ENCODE peak calls at places on chromosome 4, in nine cellular contexts. F is hepatocyte, D is AG10803, B is cardiac muscle cell, L is PC-3, Q is lower leg skin, A is GM12864, W is transverse colon, I is choroid plexus epithelial cell. T is an unnamed sample.

GRCh38 chr4:155899891-155900290 is 3.6 kb upstream of the TDO2 start:
- DNase-seq in F (no peak), D (no peak), B (peak; percentile 6), L (no peak), Q (no peak), A (no peak), W (no peak), I (peak; percentile 3), T (no peak)

GRCh38 chr4:55395529-55396304 is at the start of gene TMEM165:
- DNase-seq in F (peak; percentile 95), D (peak; percentile 82), B (peak; percentile 93), L (peak; percentile 94), Q (peak; percentile 87), A (peak; percentile 59), W (peak; percentile 97), I (peak; percentile 90), T (no peak)

GRCh38 chr4:154329939-154330338 is 161.7 kb downstream of the DCHS2 start:
- DNase-seq in F (peak; percentile 40), D (peak; percentile 75), B (no peak), L (no peak), Q (peak; percentile 70), A (no peak), W (peak; percentile 18), I (peak; percentile 20), T (no peak)

GRCh38 chr4:19776021-19776459 is 475.7 kb upstream of the SLIT2 start:
- DNase-seq in F (peak; percentile 8), D (peak; percentile 69), B (peak; percentile 17), L (peak; percentile 96), Q (no peak), A (no peak), W (no peak), I (peak; percentile 87), T (no peak)

GRCh38 chr4:124018383-124019317 is 622.1 kb downstream of the SPRY1 start:
- DNase-seq in F (peak; percentile 55), D (peak; percentile 86), B (peak; percentile 82), L (no peak), Q (peak; percentile 66), A (peak; percentile 51), W (peak; percentile 19), I (peak; percentile 73), T (peak; percentile 78)

GRCh38 chr4:89737888-89738287 is 99.1 kb downstream of the SNCA start:
- DNase-seq in F (peak; percentile 12), D (peak; percentile 58), B (no peak), L (peak; percentile 24), Q (no peak), A (no peak), W (no peak), I (no peak), T (no peak)

GRCh38 chr4:2141762-2142520 is 82.8 kb downstream of the NAT8L start:
- DNase-seq in F (no peak), D (no peak), B (no peak), L (no peak), Q (no peak), A (no peak), W (no peak), I (peak; percentile 18), T (no peak)

GRCh38 chr4:124019749-124020549 is 623.4 kb downstream of the SPRY1 start:
- DNase-seq in F (no peak), D (no peak), B (no peak), L (no peak), Q (peak; percentile 35), A (no peak), W (no peak), I (peak; percentile 79), T (no peak)

GRCh38 chr4:185925910-185926360 is 113.9 kb upstream of the SORBS2 start:
- DNase-seq in F (peak; percentile 35), D (no peak), B (peak; percentile 76), L (no peak), Q (no peak), A (no peak), W (no peak), I (no peak), T (no peak)

GRCh38 chr4:53196872-53197759 is 168.7 kb downstream of the SCFD2 start:
- DNase-seq in F (peak; percentile 84), D (peak; percentile 91), B (peak; percentile 79), L (peak; percentile 89), Q (no peak), A (peak; percentile 40), W (no peak), I (peak; percentile 95), T (peak; percentile 85)

GRCh38 chr4:55722132-55722531 is 86.0 kb upstream of the NMU start:
- DNase-seq in F (no peak), D (no peak), B (no peak), L (no peak), Q (no peak), A (no peak), W (no peak), I (no peak), T (no peak)

GRCh38 chr4:16830081-16830480 is 68.4 kb downstream of the LDB2 start:
- DNase-seq in F (no peak), D (no peak), B (no peak), L (no peak), Q (no peak), A (no peak), W (no peak), I (no peak), T (no peak)

GRCh38 chr4:128332086-128332485 is 44.5 kb upstream of the PGRMC2 start:
- DNase-seq in F (no peak), D (peak; percentile 64), B (no peak), L (no peak), Q (no peak), A (no peak), W (no peak), I (peak; percentile 27), T (no peak)

GRCh38 chr4:76272582-76272981 is 21.1 kb downstream of the FAM47E start:
- DNase-seq in F (no peak), D (no peak), B (no peak), L (no peak), Q (no peak), A (no peak), W (no peak), I (no peak), T (no peak)
- H3K4me3 ChIP-seq in F (no peak overlapping the region), D (no peak overlapping the region), B (no peak overlapping the region), L (no peak overlapping the region), Q (no peak overlapping the region), A (no peak overlapping the region), W (no peak overlapping the region), I (no peak overlapping the region), T (no peak overlapping the region)

GRCh38 chr4:71941001-71941400 is 90.8 kb upstream of the NPFFR2 start:
- DNase-seq in F (peak; percentile 52), D (peak; percentile 17), B (peak; percentile 66), L (peak; percentile 64), Q (no peak), A (no peak), W (peak; percentile 8), I (peak; percentile 4), T (no peak)
- TF ChIP-seq CTCF in F (peak; percentile 52), D (peak; percentile 48), B (peak; percentile 30), L (peak; percentile 85), Q (no peak), A (peak; percentile 35), W (peak; percentile 31), I (peak; percentile 27), T (peak; percentile 13)

GRCh38 chr4:176298664-176299063 is 21.1 kb upstream of the SPCS3 start:
- DNase-seq in F (no peak), D (no peak), B (no peak), L (no peak), Q (no peak), A (no peak), W (no peak), I (no peak), T (no peak)
- H3K4me3 ChIP-seq in F (no peak overlapping the region), D (no peak overlapping the region), B (no peak overlapping the region), L (no peak overlapping the region), Q (no peak overlapping the region), A (no peak overlapping the region), W (no peak overlapping the region), I (no peak overlapping the region), T (no peak overlapping the region)

GRCh38 chr4:37546586-37546985 is 139.6 kb downstream of the RELL1 start:
- DNase-seq in F (no peak), D (no peak), B (no peak), L (no peak), Q (no peak), A (no peak), W (no peak), I (no peak), T (no peak)

DNA sequence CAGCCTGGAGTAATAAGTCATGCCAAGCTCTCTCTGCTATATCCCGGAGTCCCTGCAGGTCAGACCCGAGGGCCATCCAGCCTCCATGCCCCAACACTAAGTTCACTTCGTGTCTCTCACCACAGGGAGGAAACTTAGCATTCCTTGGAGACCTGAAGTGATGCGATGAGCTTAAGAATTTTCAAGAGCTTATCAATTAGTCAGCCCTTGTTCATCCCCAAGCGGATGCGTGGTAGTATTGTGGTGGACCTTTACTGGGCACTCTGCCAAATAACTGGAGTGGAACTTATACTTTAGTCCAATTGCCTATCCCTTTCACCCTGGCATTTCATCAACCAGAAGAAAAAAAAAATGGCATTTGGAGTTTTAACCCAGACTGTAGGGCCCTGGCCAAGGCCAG is 137.2 kb downstream of the RELL1 start:
- DNase-seq in F (no peak), D (peak; percentile 39), B (no peak), L (peak; percentile 91), Q (no peak), A (no peak), W (no peak), I (peak; percentile 77), T (no peak)
- TF ChIP-seq CTCF in F (no peak), D (no peak), B (peak; percentile 13), L (no peak), Q (no peak), A (no peak), W (no peak), I (no peak), T (no peak)

DNA sequence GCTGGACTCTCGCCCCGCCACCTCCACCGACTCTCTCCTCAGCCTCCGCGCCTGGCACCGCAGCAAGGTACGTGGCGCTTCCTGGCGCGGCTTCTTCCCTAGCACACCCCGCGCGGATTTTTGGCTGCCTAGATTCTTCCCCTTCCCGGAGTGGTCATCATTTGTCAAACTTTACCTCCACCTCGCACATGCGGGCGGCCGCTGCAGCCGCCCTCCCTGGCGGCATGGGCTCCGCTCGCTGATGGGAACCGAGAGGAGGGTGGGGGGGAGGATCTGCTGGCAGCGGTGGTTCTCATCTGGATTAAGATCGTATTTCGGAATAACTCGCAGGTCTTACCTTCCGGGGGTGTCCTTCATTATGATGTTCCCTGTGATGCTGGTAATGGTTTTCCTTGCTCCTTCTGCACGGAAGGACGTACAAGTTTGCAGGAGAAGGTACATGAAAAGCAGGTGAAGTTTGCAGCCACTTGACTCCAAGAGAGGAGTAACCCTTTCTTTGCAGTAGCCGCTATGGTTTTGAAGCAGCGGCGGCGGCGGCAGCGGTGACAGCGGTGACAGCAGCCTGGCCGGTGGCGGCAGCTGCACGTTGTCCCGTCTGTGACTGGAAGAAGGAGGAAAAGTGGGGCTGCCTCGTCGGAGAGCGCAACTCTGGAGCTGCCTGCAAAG is 2183.9 kb upstream of the TENM3 start:
- DNase-seq in F (peak; percentile 56), D (no peak), B (peak; percentile 57), L (no peak), Q (no peak), A (no peak), W (peak; percentile 10), I (no peak), T (no peak)
- H3K4me3 ChIP-seq in F (peak overlapping the region; percentile 74), D (peak overlapping the region; percentile 45), B (peak overlapping the region; percentile 86), L (peak overlapping the region; percentile 60), Q (peak overlapping the region; percentile 25), A (no peak overlapping the region), W (peak overlapping the region; percentile 53), I (peak overlapping the region; percentile 57), T (peak overlapping the region; percentile 19)

T was measured in HFF-Myc.